ENCODE peak calls at places on chromosomes 5 and 9, in five cellular contexts. L is iPS DF 6.9, C is RPMI7951, O is NCI-H510A treated with DMSO at 0.1 percent for 48 hours, B is HuH-7.5. R is an unnamed sample.

GRCh38 chr9:131837836-131838235 is 98.0 kb upstream of the RAPGEF1 start:
- DNase-seq in L (no peak), C (no peak), O (no peak), B (no peak), R (no peak)

GRCh38 chr5:59254055-59254687 is 639.4 kb downstream of the PDE4D start:
- DNase-seq in L (no peak), C (no peak), O (no peak), B (no peak), R (no peak)

GRCh38 chr5:65721050-65721774 is 697 bp downstream of the SGTB start:
- DNase-seq in L (no peak), C (peak; percentile 77), O (peak; percentile 29), B (peak; percentile 39), R (peak; percentile 8)

GRCh38 chr9:116152941-116153764 is 438 bp upstream of the PAPPA start:
- DNase-seq in L (no peak), C (no peak), O (no peak), B (no peak), R (no peak)

GRCh38 chr5:142313693-142314092 is 11.1 kb downstream of the SPRY4 start:
- DNase-seq in L (no peak), C (no peak), O (no peak), B (no peak), R (no peak)

GRCh38 chr9:248278-248961 is 33.8 kb downstream of the DOCK8 start:
- DNase-seq in L (no peak), C (no peak), O (no peak), B (no peak), R (no peak)

GRCh38 chr5:140996055-140996454 is 29.8 kb downstream of the PCDHAC2 start:
- DNase-seq in L (no peak), C (no peak), O (no peak), B (no peak), R (no peak)

GRCh38 chr5:56055287-56055686 is 60.5 kb upstream of the IL6ST start:
- DNase-seq in L (no peak), C (no peak), O (no peak), B (no peak), R (no peak)

GRCh38 chr5:1027631-1028441 is 19.2 kb downstream of the NKD2 start:
- DNase-seq in L (no peak), C (no peak), O (no peak), B (no peak), R (no peak)

GRCh38 chr5:141840826-141841360 is 37.3 kb downstream of the PCDH1 start:
- DNase-seq in L (no peak), C (no peak), O (no peak), B (no peak), R (no peak)

GRCh38 chr5:171477101-171477500 is 57.7 kb downstream of the FGF18 start:
- DNase-seq in L (no peak), C (no peak), O (no peak), B (no peak), R (no peak)

GRCh38 chr5:107652839-107653607 is 17.7 kb downstream of the EFNA5 start:
- DNase-seq in L (no peak), C (peak; percentile 18), O (peak; percentile 7), B (no peak), R (no peak)

GRCh38 chr5:146290318-146290717 is 48.3 kb upstream of the POU4F3 start:
- DNase-seq in L (no peak), C (no peak), O (no peak), B (no peak), R (no peak)

GRCh38 chr5:42596817-42597216 is 159.8 kb upstream of the CCDC152 start:
- DNase-seq in L (no peak), C (no peak), O (no peak), B (peak; percentile 71), R (no peak)

GRCh38 chr5:134059758-134060495 is 54.6 kb upstream of the TCF7 start:
- DNase-seq in L (no peak), C (no peak), O (no peak), B (no peak), R (no peak)

GRCh38 chr9:93254061-93254481 is 70.1 kb downstream of the WNK2 start:
- DNase-seq in L (no peak), C (no peak), O (no peak), B (no peak), R (no peak)

GRCh38 chr5:131684595-131684994 is 49.6 kb upstream of the RAPGEF6 start:
- DNase-seq in L (no peak), C (no peak), O (no peak), B (no peak), R (no peak)

GRCh38 chr5:40904205-40904993 is 4.9 kb upstream of the C7 start:
- DNase-seq in L (peak; percentile 76), C (peak; percentile 61), O (peak; percentile 29), B (peak; percentile 53), R (no peak)

GRCh38 chr5:135842737-135843136 is 8.3 kb downstream of the SLC25A48 start:
- DNase-seq in L (no peak), C (no peak), O (no peak), B (no peak), R (no peak)

GRCh38 chr9:22005700-22006605 is 3.2 kb downstream of the CDKN2B start:
- DNase-seq in L (no peak), C (no peak), O (no peak), B (no peak), R (no peak)

GRCh38 chr9:116298249-116298648 is 144.7 kb downstream of the PAPPA start:
- DNase-seq in L (no peak), C (no peak), O (no peak), B (no peak), R (no peak)

GRCh38 chr9:136159851-136160250 is 41.2 kb upstream of the TMEM250 start:
- DNase-seq in L (no peak), C (no peak), O (no peak), B (no peak), R (no peak)

GRCh38 chr5:9401786-9402472 is 143.9 kb downstream of the SEMA5A start:
- DNase-seq in L (no peak), C (no peak), O (no peak), B (no peak), R (no peak)

GRCh38 chr9:69252436-69252835 is 72.6 kb upstream of the ENTREP1 start:
- DNase-seq in L (no peak), C (no peak), O (no peak), B (no peak), R (no peak)

GRCh38 chr5:143586781-143587362 is 183.4 kb upstream of the NR3C1 start:
- DNase-seq in L (no peak), C (no peak), O (no peak), B (no peak), R (no peak)

GRCh38 chr9:129138476-129139232 is 27.4 kb downstream of the PTPA start:
- DNase-seq in L (no peak), C (peak; percentile 81), O (no peak), B (no peak), R (no peak)

GRCh38 chr9:107049046-107049824 is 186.3 kb downstream of the ZNF462 start:
- DNase-seq in L (no peak), C (no peak), O (no peak), B (no peak), R (no peak)

GRCh38 chr9:98502311-98502975 is 206.3 kb downstream of the GABBR2 start:
- DNase-seq in L (no peak), C (no peak), O (no peak), B (no peak), R (no peak)

R was measured in immature natural killer cell.